ENCODE peak calls at places on chromosomes 7 and 10, in six cellular contexts. X is IMR-90, K is GM13976, L is GM10248, S is neural crest cell, J is neural progenitor cell. R is an unnamed sample.

GRCh38 chr10:77582710-77583115 is 54.9 kb downstream of the KCNMA1 start:
- DNase-seq in X (peak; percentile 79), K (no peak), L (no peak), S (no peak), J (no peak), R (no peak)

GRCh38 chr7:22001345-22002004 is 55.8 kb upstream of the CDCA7L start:
- DNase-seq in X (peak; percentile 80), K (peak; percentile 72), L (peak; percentile 67), S (peak; percentile 57), J (peak; percentile 51), R (no peak)

GRCh38 chr10:73159038-73159648 is 8.7 kb downstream of the ECD start:
- DNase-seq in X (peak; percentile 55), K (peak; percentile 51), L (peak; percentile 60), S (peak; percentile 58), J (peak; percentile 60), R (peak; percentile 30)

GRCh38 chr10:128837478-128837877 is 629.6 kb upstream of the MGMT start:
- DNase-seq in X (no peak), K (no peak), L (no peak), S (no peak), J (no peak), R (no peak)

GRCh38 chr10:72796042-72796441 is 97.5 kb upstream of the OIT3 start:
- DNase-seq in X (peak; percentile 34), K (no peak), L (no peak), S (no peak), J (no peak), R (no peak)

GRCh38 chr10:25017661-25018060 is 1.2 kb downstream of the THNSL1 start:
- DNase-seq in X (no peak), K (no peak), L (no peak), S (no peak), J (no peak), R (no peak)

GRCh38 chr7:129434846-129435318 is 650 bp downstream of the STRIP2 start:
- DNase-seq in X (peak; percentile 14), K (peak; percentile 43), L (no peak), S (no peak), J (peak; percentile 70), R (no peak)

GRCh38 chr10:110269641-110270318 is 34.9 kb downstream of the SMNDC1 start:
- DNase-seq in X (peak; percentile 25), K (no peak), L (no peak), S (no peak), J (no peak), R (no peak)

DNA sequence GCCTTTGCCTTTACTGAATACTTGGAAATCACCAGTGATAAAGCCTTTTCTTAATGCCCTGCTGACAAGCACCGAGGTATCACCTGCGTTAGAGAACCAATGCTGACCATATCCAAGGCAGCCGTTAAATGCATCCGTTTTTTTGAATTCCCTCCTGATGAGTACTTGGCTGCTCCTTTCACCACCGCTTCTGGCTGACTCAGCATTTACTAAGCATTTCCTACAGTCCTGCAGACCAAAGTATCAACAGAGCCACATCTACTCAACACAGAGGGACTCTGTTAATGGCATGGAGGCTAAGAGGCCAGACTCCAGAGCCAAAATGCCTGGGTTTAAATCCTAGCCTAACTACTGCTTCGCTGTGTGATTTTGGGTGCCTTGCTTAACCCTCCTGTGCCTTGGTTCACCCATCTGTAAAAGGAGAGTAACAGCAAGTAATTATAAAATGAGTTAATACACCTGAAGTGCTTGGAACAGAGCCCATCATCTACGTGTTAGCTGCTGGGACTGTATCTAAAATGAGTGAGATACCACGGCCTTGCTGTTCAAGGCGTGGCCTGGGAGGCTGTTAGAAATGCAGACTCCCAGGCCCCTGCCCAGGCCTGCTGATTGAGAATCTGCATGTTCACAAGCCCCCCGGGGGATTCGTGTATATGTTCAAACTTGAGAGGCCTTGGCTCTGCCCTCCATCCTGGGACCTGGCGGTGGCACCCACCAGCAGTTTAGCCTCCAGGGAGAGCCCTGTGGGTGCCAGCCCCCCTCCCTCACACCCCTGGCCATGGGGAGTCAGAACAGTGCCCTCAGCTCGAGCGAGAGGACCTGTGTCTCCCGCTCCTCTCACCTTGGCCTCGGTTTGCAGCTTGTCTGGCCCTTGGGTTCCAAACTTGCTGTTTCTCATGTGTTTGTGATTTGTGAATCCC is 30.8 kb upstream of the EFCAB10 start:
- DNase-seq in X (peak; percentile 27), K (no peak), L (no peak), S (no peak), J (no peak), R (no peak)
- TF ChIP-seq CTCF in X (no peak), K (no peak), L (no peak), S (no peak), J (no peak), R (no peak)

GRCh38 chr7:32390210-32390609 is 100.0 kb downstream of the LSM5 start:
- DNase-seq in X (no peak), K (no peak), L (no peak), S (no peak), J (no peak), R (no peak)
- TF ChIP-seq CTCF in X (no peak), K (no peak), L (no peak), S (no peak), J (peak; percentile 29), R (no peak)

GRCh38 chr10:35613107-35613440 is 7.9 kb downstream of the GJD4 start:
- DNase-seq in X (no peak), K (no peak), L (no peak), S (no peak), J (no peak), R (no peak)

GRCh38 chr10:35611750-35612149 is 6.6 kb downstream of the GJD4 start:
- DNase-seq in X (no peak), K (no peak), L (no peak), S (no peak), J (peak; percentile 22), R (no peak)

GRCh38 chr10:35612385-35613106 is 7.4 kb downstream of the GJD4 start:
- DNase-seq in X (no peak), K (no peak), L (no peak), S (no peak), J (no peak), R (no peak)

GRCh38 chr10:35614312-35614711 is 9.2 kb downstream of the GJD4 start:
- DNase-seq in X (no peak), K (no peak), L (no peak), S (no peak), J (no peak), R (no peak)

GRCh38 chr10:35613597-35614226 is 8.6 kb downstream of the GJD4 start:
- DNase-seq in X (peak; percentile 55), K (no peak), L (no peak), S (no peak), J (peak; percentile 39), R (no peak)
- TF ChIP-seq CTCF in X (peak; percentile 68), K (no peak), L (no peak), S (peak; percentile 43), J (peak; percentile 60), R (no peak)

GRCh38 chr10:88866454-88866853 is 13.6 kb upstream of the STAMBPL1 start:
- DNase-seq in X (no peak), K (no peak), L (no peak), S (no peak), J (no peak), R (no peak)

GRCh38 chr10:88870101-88870500 is 9.9 kb upstream of the STAMBPL1 start:
- DNase-seq in X (no peak), K (no peak), L (no peak), S (no peak), J (no peak), R (no peak)

DNA sequence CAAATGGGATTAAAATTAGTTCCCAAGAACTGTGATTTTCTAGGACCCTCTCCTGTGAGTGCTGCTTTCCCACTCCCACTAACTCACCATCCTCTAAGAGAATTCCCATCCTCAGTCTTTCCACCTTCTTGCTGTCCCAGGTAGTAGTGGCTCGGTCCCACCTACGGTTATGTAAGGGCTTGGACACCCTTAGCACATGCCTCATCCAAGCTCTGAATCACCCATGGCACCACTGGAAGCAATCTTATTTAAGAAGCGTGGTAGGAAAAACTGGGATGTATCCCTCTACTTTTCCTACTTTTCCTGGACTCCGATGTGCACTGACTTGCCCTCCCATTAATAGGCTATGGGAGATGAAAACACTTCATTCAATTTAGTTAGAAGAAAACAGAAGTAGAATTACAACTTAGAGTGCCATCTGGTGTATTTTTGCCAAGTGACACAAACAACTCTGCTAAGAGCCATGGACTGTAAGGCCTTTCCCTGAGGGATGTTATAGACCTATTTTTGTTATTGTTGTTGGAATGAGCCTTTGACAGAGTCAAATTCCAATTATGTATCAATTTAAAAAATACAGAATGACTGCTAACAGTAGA is 13.7 kb upstream of the ANKRD22 start:
- DNase-seq in X (no peak), K (no peak), L (no peak), S (no peak), J (no peak), R (no peak)
- TF ChIP-seq CTCF in X (peak; percentile 31), K (no peak), L (no peak), S (no peak), J (peak; percentile 3), R (no peak)

GRCh38 chr10:33334839-33335549 is 527 bp upstream of the NRP1 start:
- DNase-seq in X (peak; percentile 87), K (peak; percentile 45), L (peak; percentile 26), S (peak; percentile 70), J (peak; percentile 86), R (no peak)
- TF ChIP-seq CTCF in X (peak; percentile 62), K (no peak), L (no peak), S (peak; percentile 71), J (peak; percentile 61), R (no peak)

GRCh38 chr7:154882931-154883474 is 119.9 kb downstream of the PAXIP1 start:
- DNase-seq in X (no peak), K (no peak), L (no peak), S (no peak), J (no peak), R (no peak)
- TF ChIP-seq CTCF in X (no peak), K (no peak), L (no peak), S (no peak), J (no peak), R (no peak)

GRCh38 chr7:134945711-134946110 is 40.6 kb upstream of the AGBL3 start:
- DNase-seq in X (no peak), K (no peak), L (no peak), S (no peak), J (no peak), R (no peak)

GRCh38 chr7:134941947-134942346 is 44.4 kb upstream of the AGBL3 start:
- DNase-seq in X (no peak), K (no peak), L (no peak), S (no peak), J (no peak), R (no peak)

GRCh38 chr7:134946260-134946659 is 40.0 kb upstream of the AGBL3 start:
- DNase-seq in X (peak; percentile 57), K (no peak), L (no peak), S (no peak), J (no peak), R (no peak)

GRCh38 chr7:134942690-134943466 is 43.4 kb upstream of the AGBL3 start:
- DNase-seq in X (no peak), K (no peak), L (no peak), S (no peak), J (no peak), R (no peak)

GRCh38 chr7:134943785-134944400 is 42.4 kb upstream of the AGBL3 start:
- DNase-seq in X (peak; percentile 33), K (peak; percentile 59), L (peak; percentile 43), S (no peak), J (peak; percentile 23), R (no peak)
- TF ChIP-seq CTCF in X (no peak), K (peak; percentile 30), L (peak; percentile 40), S (peak; percentile 56), J (peak; percentile 46), R (no peak)